ENCODE peak calls at places on chromosomes 5 and 9, in five cellular contexts. V is kidney, L is dorsolateral prefrontal cortex, Q is esophagus squamous epithelium, N is aorta. E is an unnamed sample.

GRCh38 chr5:370311-370958 is 48.9 kb downstream of the AHRR start:
- DNase-seq in V (peak; percentile 54), L (no peak), Q (no peak), N (peak; percentile 32), E (peak; percentile 37)

GRCh38 chr9:136964171-136964689 is 12.2 kb downstream of the LCN12 start:
- DNase-seq in V (no peak), L (no peak), Q (no peak), N (no peak), E (no peak)

GRCh38 chr9:107739601-107740082 is 250.1 kb upstream of the KLF4 start:
- DNase-seq in V (peak; percentile 80), L (no peak), Q (no peak), N (peak; percentile 90), E (peak; percentile 54)

GRCh38 chr9:20321683-20322082 is 300.6 kb downstream of the MLLT3 start:
- DNase-seq in V (no peak), L (no peak), Q (no peak), N (no peak), E (no peak)

GRCh38 chr9:28808042-28808441 is 1234.8 kb upstream of the C9orf72 start:
- DNase-seq in V (no peak), L (no peak), Q (no peak), N (no peak), E (no peak)

GRCh38 chr5:17808566-17808965 is 174.3 kb downstream of the TAF11L14 start:
- DNase-seq in V (no peak), L (no peak), Q (no peak), N (no peak), E (no peak)

GRCh38 chr9:29322240-29322639 is 1749.0 kb upstream of the C9orf72 start:
- DNase-seq in V (no peak), L (no peak), Q (no peak), N (no peak), E (no peak)

GRCh38 chr5:40746703-40747102 is 9.1 kb downstream of the TTC33 start:
- DNase-seq in V (no peak), L (no peak), Q (no peak), N (no peak), E (no peak)

GRCh38 chr9:27340876-27341540 is 44.1 kb upstream of the EQTN start:
- DNase-seq in V (no peak), L (no peak), Q (no peak), N (no peak), E (no peak)

GRCh38 chr5:125372694-125373621 is 626.5 kb upstream of the ZNF608 start:
- DNase-seq in V (no peak), L (no peak), Q (no peak), N (no peak), E (no peak)

GRCh38 chr9:129109504-129109903 is 1.1 kb downstream of the CRAT start:
- DNase-seq in V (peak; percentile 69), L (no peak), Q (no peak), N (no peak), E (peak; percentile 57)

GRCh38 chr9:16309350-16310271 is 560.9 kb downstream of the BNC2 start:
- DNase-seq in V (no peak), L (no peak), Q (no peak), N (no peak), E (no peak)

GRCh38 chr9:137741330-137741729 is 122.5 kb downstream of the EHMT1 start:
- DNase-seq in V (no peak), L (no peak), Q (no peak), N (no peak), E (no peak)

GRCh38 chr9:755454-756381 is 85.8 kb upstream of the DMRT1 start:
- DNase-seq in V (no peak), L (no peak), Q (no peak), N (no peak), E (no peak)

GRCh38 chr5:123181394-123181801 is 92.4 kb downstream of the PRDM6 start:
- DNase-seq in V (no peak), L (no peak), Q (no peak), N (no peak), E (no peak)

GRCh38 chr5:11903614-11904269 is 504 bp downstream of the CTNND2 start:
- DNase-seq in V (no peak), L (peak; percentile 26), Q (no peak), N (peak; percentile 41), E (no peak)

GRCh38 chr5:157265714-157266285 is at the start of gene CYFIP2:
- DNase-seq in V (peak; percentile 89), L (peak; percentile 26), Q (peak; percentile 13), N (peak; percentile 75), E (peak; percentile 95)

E was measured in left lung.